ENCODE peak calls at places on chromosomes 3 and 15, in ten cellular contexts. One of them, this sample, is unnamed.

GRCh38 chr3:152828075-152828840 is 6.7 kb upstream of the P2RY1 start:
- DNase-seq in mammary epithelial cell: no peak
- DNase-seq in coronary artery: no peak
- DNase-seq in stomach: no peak
- DNase-seq in AG04450: no peak
- DNase-seq in CD4-positive, alpha-beta memory T cell: no peak
- DNase-seq in cardiac muscle cell: no peak
- DNase-seq in CD4-positive, CD25-positive, alpha-beta regulatory T cell: no peak
- DNase-seq in kidney: no peak
- DNase-seq in CD8-positive, alpha-beta memory T cell: no peak
- DNase-seq in this sample: no peak

GRCh38 chr3:7710284-7710683 is 791.3 kb upstream of the LMCD1 start:
- DNase-seq in kidney: no peak
- DNase-seq in CD4-positive, alpha-beta memory T cell: no peak
- DNase-seq in mammary epithelial cell: no peak
- DNase-seq in coronary artery: no peak
- DNase-seq in CD4-positive, CD25-positive, alpha-beta regulatory T cell: no peak
- DNase-seq in AG04450: no peak
- DNase-seq in stomach: no peak
- DNase-seq in CD8-positive, alpha-beta memory T cell: no peak
- DNase-seq in cardiac muscle cell: peak
- DNase-seq in this sample: no peak

GRCh38 chr15:29792426-29793159 is 29.7 kb downstream of the TJP1 start:
- DNase-seq in mammary epithelial cell: no peak
- DNase-seq in kidney: no peak
- DNase-seq in stomach: no peak
- DNase-seq in CD4-positive, alpha-beta memory T cell: no peak
- DNase-seq in AG04450: no peak
- DNase-seq in CD4-positive, CD25-positive, alpha-beta regulatory T cell: no peak
- DNase-seq in CD8-positive, alpha-beta memory T cell: no peak
- DNase-seq in cardiac muscle cell: no peak
- DNase-seq in coronary artery: no peak
- DNase-seq in this sample: no peak

GRCh38 chr15:78374436-78375393 is 34.6 kb downstream of the CRABP1 start:
- DNase-seq in cardiac muscle cell: no peak
- DNase-seq in stomach: peak
- DNase-seq in mammary epithelial cell: peak
- DNase-seq in kidney: no peak
- DNase-seq in coronary artery: no peak
- DNase-seq in CD4-positive, alpha-beta memory T cell: no peak
- DNase-seq in AG04450: no peak
- DNase-seq in CD8-positive, alpha-beta memory T cell: no peak
- DNase-seq in CD4-positive, CD25-positive, alpha-beta regulatory T cell: peak
- DNase-seq in this sample: no peak

GRCh38 chr3:141431411-141432378 is 55.1 kb upstream of the RASA2 start:
- DNase-seq in CD4-positive, alpha-beta memory T cell: no peak
- DNase-seq in stomach: no peak
- DNase-seq in cardiac muscle cell: no peak
- DNase-seq in coronary artery: no peak
- DNase-seq in mammary epithelial cell: no peak
- DNase-seq in AG04450: no peak
- DNase-seq in CD4-positive, CD25-positive, alpha-beta regulatory T cell: no peak
- DNase-seq in CD8-positive, alpha-beta memory T cell: no peak
- DNase-seq in kidney: no peak
- DNase-seq in this sample: no peak

GRCh38 chr3:9837701-9838582 is 5.9 kb downstream of the RPUSD3 start:
- DNase-seq in cardiac muscle cell: no peak
- DNase-seq in stomach: no peak
- DNase-seq in AG04450: no peak
- DNase-seq in CD8-positive, alpha-beta memory T cell: no peak
- DNase-seq in coronary artery: no peak
- DNase-seq in mammary epithelial cell: no peak
- DNase-seq in CD4-positive, alpha-beta memory T cell: no peak
- DNase-seq in CD4-positive, CD25-positive, alpha-beta regulatory T cell: no peak
- DNase-seq in kidney: no peak
- DNase-seq in this sample: no peak

GRCh38 chr3:172034786-172035685 is 4.3 kb upstream of the FNDC3B start:
- DNase-seq in mammary epithelial cell: no peak
- DNase-seq in AG04450: no peak
- DNase-seq in CD4-positive, CD25-positive, alpha-beta regulatory T cell: peak
- DNase-seq in kidney: no peak
- DNase-seq in cardiac muscle cell: no peak
- DNase-seq in CD8-positive, alpha-beta memory T cell: peak
- DNase-seq in coronary artery: no peak
- DNase-seq in stomach: no peak
- DNase-seq in CD4-positive, alpha-beta memory T cell: peak
- DNase-seq in this sample: no peak

GRCh38 chr3:72306800-72307341 is 521.9 kb upstream of the PROK2 start:
- DNase-seq in CD8-positive, alpha-beta memory T cell: no peak
- DNase-seq in mammary epithelial cell: no peak
- DNase-seq in cardiac muscle cell: peak
- DNase-seq in CD4-positive, CD25-positive, alpha-beta regulatory T cell: no peak
- DNase-seq in CD4-positive, alpha-beta memory T cell: no peak
- DNase-seq in coronary artery: no peak
- DNase-seq in stomach: no peak
- DNase-seq in AG04450: no peak
- DNase-seq in kidney: peak
- DNase-seq in this sample: no peak

GRCh38 chr15:98955331-98955730 is 52.3 kb downstream of the PGPEP1L start:
- DNase-seq in coronary artery: no peak
- DNase-seq in CD4-positive, CD25-positive, alpha-beta regulatory T cell: no peak
- DNase-seq in stomach: no peak
- DNase-seq in CD8-positive, alpha-beta memory T cell: no peak
- DNase-seq in AG04450: no peak
- DNase-seq in mammary epithelial cell: no peak
- DNase-seq in kidney: peak
- DNase-seq in CD4-positive, alpha-beta memory T cell: no peak
- DNase-seq in cardiac muscle cell: no peak
- DNase-seq in this sample: peak
- H3K27ac ChIP-seq in coronary artery: peak
- H3K27ac ChIP-seq in CD4-positive, CD25-positive, alpha-beta regulatory T cell: no peak
- H3K27ac ChIP-seq in stomach: no peak
- H3K27ac ChIP-seq in CD8-positive, alpha-beta memory T cell: no peak
- H3K27ac ChIP-seq in AG04450: no peak
- H3K27ac ChIP-seq in mammary epithelial cell: no peak
- H3K27ac ChIP-seq in kidney: peak
- H3K27ac ChIP-seq in CD4-positive, alpha-beta memory T cell: no peak
- H3K27ac ChIP-seq in cardiac muscle cell: no peak
- H3K27ac ChIP-seq in this sample: peak

GRCh38 chr3:100129944-100130343 is 15.6 kb upstream of the FILIP1L start:
- DNase-seq in AG04450: no peak
- DNase-seq in CD4-positive, CD25-positive, alpha-beta regulatory T cell: no peak
- DNase-seq in kidney: no peak
- DNase-seq in CD4-positive, alpha-beta memory T cell: no peak
- DNase-seq in cardiac muscle cell: no peak
- DNase-seq in stomach: no peak
- DNase-seq in coronary artery: no peak
- DNase-seq in mammary epithelial cell: no peak
- DNase-seq in CD8-positive, alpha-beta memory T cell: no peak
- DNase-seq in this sample: no peak

GRCh38 chr3:100125539-100125938 is 11.2 kb upstream of the FILIP1L start:
- DNase-seq in cardiac muscle cell: no peak
- DNase-seq in CD4-positive, alpha-beta memory T cell: no peak
- DNase-seq in kidney: no peak
- DNase-seq in CD4-positive, CD25-positive, alpha-beta regulatory T cell: no peak
- DNase-seq in CD8-positive, alpha-beta memory T cell: no peak
- DNase-seq in mammary epithelial cell: no peak
- DNase-seq in stomach: no peak
- DNase-seq in AG04450: no peak
- DNase-seq in coronary artery: no peak
- DNase-seq in this sample: no peak

GRCh38 chr3:100127792-100128191 is 13.5 kb upstream of the FILIP1L start:
- DNase-seq in CD8-positive, alpha-beta memory T cell: no peak
- DNase-seq in kidney: no peak
- DNase-seq in cardiac muscle cell: peak
- DNase-seq in stomach: no peak
- DNase-seq in coronary artery: no peak
- DNase-seq in CD4-positive, CD25-positive, alpha-beta regulatory T cell: no peak
- DNase-seq in CD4-positive, alpha-beta memory T cell: no peak
- DNase-seq in AG04450: no peak
- DNase-seq in mammary epithelial cell: no peak
- DNase-seq in this sample: no peak

GRCh38 chr3:100124116-100124767 is 9.9 kb upstream of the FILIP1L start:
- DNase-seq in CD4-positive, CD25-positive, alpha-beta regulatory T cell: no peak
- DNase-seq in CD8-positive, alpha-beta memory T cell: no peak
- DNase-seq in AG04450: no peak
- DNase-seq in kidney: no peak
- DNase-seq in CD4-positive, alpha-beta memory T cell: no peak
- DNase-seq in stomach: no peak
- DNase-seq in coronary artery: no peak
- DNase-seq in mammary epithelial cell: no peak
- DNase-seq in cardiac muscle cell: no peak
- DNase-seq in this sample: no peak

DNA sequence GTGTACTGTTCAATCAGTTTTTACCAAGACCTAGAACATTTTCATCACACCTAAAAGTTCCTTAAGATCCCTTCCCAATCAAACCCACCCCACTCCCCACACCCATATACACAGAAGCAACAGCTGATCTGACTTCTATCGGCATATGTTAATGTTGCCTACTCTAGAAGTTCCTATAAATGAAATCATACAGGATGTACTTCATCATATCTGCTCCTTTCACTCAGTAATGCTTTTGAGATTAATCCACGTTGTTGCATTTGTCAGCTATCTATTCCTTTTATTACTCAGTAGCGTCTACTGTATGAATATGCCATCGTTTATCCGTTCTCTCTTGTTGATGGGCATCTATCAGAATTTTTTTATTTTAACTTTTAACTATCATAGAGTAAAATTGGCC is 14.3 kb upstream of the FILIP1L start:
- DNase-seq in CD4-positive, alpha-beta memory T cell: no peak
- DNase-seq in cardiac muscle cell: no peak
- DNase-seq in stomach: no peak
- DNase-seq in coronary artery: no peak
- DNase-seq in kidney: no peak
- DNase-seq in CD4-positive, CD25-positive, alpha-beta regulatory T cell: no peak
- DNase-seq in CD8-positive, alpha-beta memory T cell: no peak
- DNase-seq in AG04450: no peak
- DNase-seq in mammary epithelial cell: no peak
- DNase-seq in this sample: no peak
- H3K27ac ChIP-seq in CD4-positive, alpha-beta memory T cell: no peak
- H3K27ac ChIP-seq in cardiac muscle cell: no peak
- H3K27ac ChIP-seq in stomach: no peak
- H3K27ac ChIP-seq in coronary artery: no peak
- H3K27ac ChIP-seq in kidney: no peak
- H3K27ac ChIP-seq in CD4-positive, CD25-positive, alpha-beta regulatory T cell: no peak
- H3K27ac ChIP-seq in CD8-positive, alpha-beta memory T cell: no peak
- H3K27ac ChIP-seq in AG04450: no peak
- H3K27ac ChIP-seq in mammary epithelial cell: no peak
- H3K27ac ChIP-seq in this sample: no peak

GRCh38 chr15:100759116-100759515 is 120.5 kb upstream of the ALDH1A3 start:
- DNase-seq in AG04450: peak
- DNase-seq in kidney: no peak
- DNase-seq in mammary epithelial cell: no peak
- DNase-seq in CD4-positive, CD25-positive, alpha-beta regulatory T cell: no peak
- DNase-seq in CD8-positive, alpha-beta memory T cell: no peak
- DNase-seq in cardiac muscle cell: no peak
- DNase-seq in coronary artery: no peak
- DNase-seq in CD4-positive, alpha-beta memory T cell: no peak
- DNase-seq in stomach: no peak
- DNase-seq in this sample: no peak
- H3K27ac ChIP-seq in AG04450: peak
- H3K27ac ChIP-seq in kidney: no peak
- H3K27ac ChIP-seq in mammary epithelial cell: no peak
- H3K27ac ChIP-seq in CD4-positive, CD25-positive, alpha-beta regulatory T cell: no peak
- H3K27ac ChIP-seq in CD8-positive, alpha-beta memory T cell: no peak
- H3K27ac ChIP-seq in cardiac muscle cell: no peak
- H3K27ac ChIP-seq in coronary artery: no peak
- H3K27ac ChIP-seq in CD4-positive, alpha-beta memory T cell: no peak
- H3K27ac ChIP-seq in stomach: no peak
- H3K27ac ChIP-seq in this sample: no peak

DNA sequence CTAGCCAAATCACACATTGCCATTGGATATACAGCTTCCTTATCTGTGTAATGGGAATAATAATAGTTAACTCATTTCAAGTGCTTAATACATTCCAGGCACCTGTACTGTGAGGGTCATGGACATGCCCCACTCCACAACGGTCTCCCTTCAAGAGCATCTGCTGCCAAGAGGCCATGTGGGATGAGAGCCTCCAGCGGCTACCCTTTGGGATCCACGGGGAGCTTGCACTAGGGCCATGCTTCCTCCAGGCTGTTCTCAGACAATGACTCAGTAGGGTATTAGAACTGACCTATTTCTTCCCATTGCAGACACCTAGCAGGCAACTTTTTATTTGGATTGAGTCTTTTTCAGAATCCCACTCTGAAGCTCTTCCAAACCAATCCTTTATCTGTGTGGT is 1078.9 kb downstream of the TUSC7 start:
- DNase-seq in cardiac muscle cell: no peak
- DNase-seq in stomach: no peak
- DNase-seq in AG04450: no peak
- DNase-seq in CD8-positive, alpha-beta memory T cell: no peak
- DNase-seq in coronary artery: no peak
- DNase-seq in CD4-positive, alpha-beta memory T cell: no peak
- DNase-seq in mammary epithelial cell: no peak
- DNase-seq in kidney: no peak
- DNase-seq in CD4-positive, CD25-positive, alpha-beta regulatory T cell: no peak
- DNase-seq in this sample: no peak
- H3K27ac ChIP-seq in cardiac muscle cell: no peak
- H3K27ac ChIP-seq in stomach: no peak
- H3K27ac ChIP-seq in AG04450: no peak
- H3K27ac ChIP-seq in CD8-positive, alpha-beta memory T cell: no peak
- H3K27ac ChIP-seq in coronary artery: no peak
- H3K27ac ChIP-seq in CD4-positive, alpha-beta memory T cell: no peak
- H3K27ac ChIP-seq in mammary epithelial cell: no peak
- H3K27ac ChIP-seq in kidney: no peak
- H3K27ac ChIP-seq in CD4-positive, CD25-positive, alpha-beta regulatory T cell: no peak
- H3K27ac ChIP-seq in this sample: no peak

GRCh38 chr15:60363024-60363674 is 34.6 kb downstream of the ANXA2 start:
- DNase-seq in AG04450: no peak
- DNase-seq in cardiac muscle cell: peak
- DNase-seq in kidney: no peak
- DNase-seq in CD8-positive, alpha-beta memory T cell: no peak
- DNase-seq in mammary epithelial cell: no peak
- DNase-seq in CD4-positive, CD25-positive, alpha-beta regulatory T cell: no peak
- DNase-seq in CD4-positive, alpha-beta memory T cell: no peak
- DNase-seq in stomach: no peak
- DNase-seq in coronary artery: no peak
- DNase-seq in this sample: no peak
- H3K27ac ChIP-seq in AG04450: peak
- H3K27ac ChIP-seq in cardiac muscle cell: peak
- H3K27ac ChIP-seq in kidney: no peak
- H3K27ac ChIP-seq in CD8-positive, alpha-beta memory T cell: no peak
- H3K27ac ChIP-seq in mammary epithelial cell: peak
- H3K27ac ChIP-seq in CD4-positive, CD25-positive, alpha-beta regulatory T cell: no peak
- H3K27ac ChIP-seq in CD4-positive, alpha-beta memory T cell: no peak
- H3K27ac ChIP-seq in stomach: no peak
- H3K27ac ChIP-seq in coronary artery: peak
- H3K27ac ChIP-seq in this sample: no peak